ENCODE peak calls at places on chromosomes 1 and 21, in four cellular contexts. M is endothelial cell of umbilical vein, O is IMR-90, E is GM12878. V is an unnamed sample.
A peak's percentile ranks its signal among the peaks of the same experiment; 100 is the strongest.

GRCh38 chr1:29506678-29507225 is 270.4 kb downstream of the PTPRU start:
- DNase-seq in E (no peak), O (no peak), M (no peak), V (no peak)

GRCh38 chr1:26190373-26190987 is at the start of gene CATSPER4:
- DNase-seq in O (no peak), E (no peak), M (no peak), V (peak; percentile 74)

GRCh38 chr1:116906812-116907211 is 2.9 kb upstream of the PTGFRN start:
- DNase-seq in E (no peak), M (no peak), O (no peak), V (no peak)

GRCh38 chr21:24045775-24046215 is 1561.5 kb downstream of the MRPL39 start:
- DNase-seq in M (peak; percentile 98), E (no peak), O (peak; percentile 99), V (peak; percentile 5)

GRCh38 chr1:6178751-6179563 is 1.2 kb downstream of the CHD5 start:
- DNase-seq in M (no peak), E (no peak), O (no peak), V (no peak)

GRCh38 chr1:38502772-38503171 is 356.8 kb downstream of the RRAGC start:
- DNase-seq in O (no peak), E (no peak), M (peak; percentile 2), V (no peak)

GRCh38 chr1:222043444-222044292 is 301.8 kb upstream of the DUSP10 start:
- DNase-seq in E (no peak), O (peak; percentile 98), M (no peak), V (no peak)

GRCh38 chr1:30934613-30935012 is 26.1 kb upstream of the SDC3 start:
- DNase-seq in E (no peak), M (no peak), O (no peak), V (no peak)

GRCh38 chr1:227733751-227734545 is 1.2 kb downstream of the JMJD4 start:
- DNase-seq in O (no peak), M (no peak), E (no peak), V (no peak)

GRCh38 chr1:227612658-227613057 is 49.3 kb downstream of the ZNF678 start:
- DNase-seq in E (no peak), O (no peak), M (no peak), V (no peak)

GRCh38 chr1:7670334-7671145 is 100.6 kb upstream of the VAMP3 start:
- DNase-seq in M (no peak), O (no peak), E (no peak), V (no peak)

GRCh38 chr1:248804771-248805681 is 20.7 kb downstream of the SH3BP5L start:
- DNase-seq in E (peak; percentile 73), O (no peak), M (no peak), V (peak; percentile 5)

GRCh38 chr1:245310605-245311531 is 156.1 kb downstream of the KIF26B start:
- DNase-seq in M (no peak), O (no peak), E (peak; percentile 12), V (no peak)

GRCh38 chr1:40868051-40868723 is 6.0 kb upstream of the CITED4 start:
- DNase-seq in E (no peak), O (peak; percentile 84), M (peak; percentile 75), V (peak; percentile 83)

GRCh38 chr21:40160911-40161310 is 293.7 kb downstream of the PCP4 start:
- DNase-seq in M (no peak), E (no peak), O (no peak), V (no peak)

GRCh38 chr1:65449214-65449823 is 28.9 kb downstream of the LEPR start:
- DNase-seq in O (no peak), M (no peak), E (no peak), V (no peak)

GRCh38 chr1:157114183-157115121 is 14.8 kb upstream of the ETV3L start:
- DNase-seq in E (no peak), M (no peak), O (no peak), V (no peak)

GRCh38 chr1:37850352-37850955 is 8.9 kb downstream of the MTF1 start:
- DNase-seq in O (peak; percentile 19), M (peak; percentile 13), E (no peak), V (no peak)

GRCh38 chr1:39952359-39953110 is 2.4 kb upstream of the MFSD2A start:
- DNase-seq in O (no peak), E (no peak), M (no peak), V (no peak)

GRCh38 chr1:1001631-1002300 is 1.9 kb upstream of the HES4 start:
- DNase-seq in M (peak; percentile 65), E (no peak), O (peak; percentile 51), V (peak; percentile 86)

GRCh38 chr1:168570652-168571051 is 5.8 kb upstream of the XCL1 start:
- DNase-seq in O (no peak), M (no peak), E (no peak), V (no peak)

GRCh38 chr1:169550294-169550693 is 36.0 kb downstream of the F5 start:
- DNase-seq in M (peak; percentile 58), E (no peak), O (peak; percentile 38), V (peak; percentile 45)

GRCh38 chr1:19033516-19033840 is 77.0 kb upstream of the IFFO2 start:
- DNase-seq in M (no peak), O (no peak), E (no peak), V (no peak)

GRCh38 chr1:40143891-40144575 is 17.2 kb upstream of the RLF start:
- DNase-seq in E (peak; percentile 39), M (peak; percentile 67), O (peak; percentile 66), V (peak; percentile 86)

GRCh38 chr1:145895471-145895870 is 9.8 kb upstream of the ANKRD35 start:
- DNase-seq in O (no peak), E (no peak), M (no peak), V (no peak)

GRCh38 chr1:3674100-3675094 is 22.1 kb downstream of the TP73 start:
- DNase-seq in M (no peak), E (peak; percentile 60), O (no peak), V (no peak)

GRCh38 chr1:244839656-244840055 is 4.2 kb downstream of the COX20 start:
- DNase-seq in M (no peak), O (peak; percentile 17), E (no peak), V (no peak)

GRCh38 chr1:91948501-91949355 is 473 bp upstream of the BRDT start:
- DNase-seq in E (no peak), O (no peak), M (no peak), V (peak; percentile 23)

GRCh38 chr1:228109962-228110488 is 926 bp upstream of the MRPL55 start:
- DNase-seq in O (peak; percentile 49), E (no peak), M (peak; percentile 48), V (peak; percentile 32)

GRCh38 chr1:163535401-163535800 is 213.6 kb downstream of the NUF2 start:
- DNase-seq in M (no peak), E (no peak), O (no peak), V (no peak)
- TF ChIP-seq FOS in M (no peak), E (no peak), O (no peak), V (no peak)

GRCh38 chr21:37155216-37155615 is 82.2 kb downstream of the TTC3 start:
- DNase-seq in E (no peak), O (peak; percentile 20), M (no peak), V (no peak)

GRCh38 chr21:37153193-37153934 is 80.3 kb downstream of the TTC3 start:
- DNase-seq in O (peak; percentile 88), M (peak; percentile 82), E (no peak), V (no peak)

GRCh38 chr21:37157938-37158337 is 84.9 kb downstream of the TTC3 start:
- DNase-seq in M (no peak), O (no peak), E (no peak), V (peak; percentile 47)

GRCh38 chr21:37149411-37149810 is 76.4 kb downstream of the TTC3 start:
- DNase-seq in M (peak; percentile 37), O (peak; percentile 91), E (no peak), V (no peak)

GRCh38 chr21:37153935-37154350 is 80.9 kb downstream of the TTC3 start:
- DNase-seq in O (peak; percentile 18), M (peak; percentile 29), E (no peak), V (no peak)
- TF ChIP-seq FOS in O (no peak), M (no peak), E (no peak), V (no peak)

GRCh38 chr1:98072047-98072446 is 151.2 kb upstream of the DPYD start:
- DNase-seq in O (no peak), M (no peak), E (no peak), V (no peak)
- TF ChIP-seq FOS in O (no peak), M (no peak), E (no peak), V (no peak)

GRCh38 chr1:94272388-94272787 is 35.0 kb upstream of the ARHGAP29 start:
- DNase-seq in M (no peak), O (no peak), E (no peak), V (no peak)

GRCh38 chr1:94269921-94270320 is 32.5 kb upstream of the ARHGAP29 start:
- DNase-seq in M (no peak), O (no peak), E (no peak), V (no peak)

GRCh38 chr1:94271373-94271772 is 34.0 kb upstream of the ARHGAP29 start:
- DNase-seq in O (no peak), E (no peak), M (no peak), V (no peak)

GRCh38 chr1:94273111-94273510 is 35.7 kb upstream of the ARHGAP29 start:
- DNase-seq in E (no peak), O (peak; percentile 62), M (no peak), V (no peak)

GRCh38 chr1:94270801-94271203 is 33.4 kb upstream of the ARHGAP29 start:
- DNase-seq in M (peak; percentile 42), E (no peak), O (peak; percentile 86), V (no peak)
- TF ChIP-seq FOS in M (peak; percentile 87), E (no peak), O (peak; percentile 47), V (no peak)

DNA sequence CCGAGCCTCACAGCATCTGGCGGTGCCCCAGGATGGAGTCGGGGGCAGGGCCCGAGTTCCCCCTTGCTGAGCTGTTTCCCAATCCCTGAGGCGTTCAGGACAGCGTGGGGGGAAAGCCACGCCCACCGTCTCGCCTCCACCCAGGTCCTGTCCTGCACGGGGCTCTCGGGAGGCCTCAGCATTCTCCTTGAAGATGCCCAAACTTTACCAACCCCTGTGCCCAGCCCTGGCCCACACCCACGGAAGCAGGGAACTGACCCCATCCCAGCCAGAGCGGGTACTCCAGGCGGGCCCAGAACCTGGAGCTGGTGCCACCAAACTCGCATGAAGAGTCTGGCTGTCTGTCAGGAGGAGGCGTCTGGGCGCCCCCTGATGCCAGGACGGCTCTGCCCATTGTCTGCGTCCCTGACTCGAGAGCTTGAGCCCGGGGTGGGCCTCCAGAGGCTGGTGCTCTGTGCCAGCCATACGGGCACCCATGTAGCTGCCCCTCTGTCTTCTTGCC is 35.3 kb upstream of the POFUT2 start:
- DNase-seq in M (no peak), O (no peak), E (no peak), V (peak; percentile 51)
- TF ChIP-seq FOS in M (no peak), O (no peak), E (no peak), V (no peak)

DNA sequence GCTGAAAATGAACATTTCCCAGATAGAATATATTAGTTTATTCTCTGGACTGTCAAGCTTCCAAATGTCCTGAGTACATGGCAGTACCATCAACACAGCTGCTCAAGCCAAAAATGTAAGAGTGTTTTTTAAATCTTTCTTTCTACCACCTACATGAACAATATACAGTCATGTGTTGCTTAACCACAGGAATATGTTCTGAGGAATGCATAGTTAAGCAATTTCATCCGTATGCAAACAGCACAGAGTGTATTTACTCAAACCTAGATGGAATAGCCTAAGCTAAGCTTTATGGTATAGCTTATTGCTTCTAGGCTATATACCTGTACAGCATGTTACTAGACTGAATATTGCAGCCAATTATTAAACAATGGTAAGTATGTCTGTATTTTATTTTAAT is 561.9 kb upstream of the ADGRL4 start:
- DNase-seq in O (peak; percentile 51), E (no peak), M (no peak), V (no peak)
- TF ChIP-seq FOS in O (no peak), E (no peak), M (no peak), V (no peak)

GRCh38 chr1:63674238-63674864 is 81.1 kb downstream of the PGM1 start:
- DNase-seq in O (peak; percentile 93), E (no peak), M (peak; percentile 74), V (peak; percentile 54)
- TF ChIP-seq FOS in O (peak; percentile 68), E (no peak), M (peak; percentile 72), V (no peak)

GRCh38 chr1:212669102-212669501 is 30.5 kb downstream of the BATF3 start:
- DNase-seq in O (peak; percentile 20), M (peak; percentile 49), E (no peak), V (peak; percentile 37)
- TF ChIP-seq FOS in O (no peak), M (no peak), E (no peak), V (no peak)

V was measured in K562.